ENCODE peak calls at places on chromosome 1, in four cellular contexts. One of them, this sample, is unnamed.

GRCh38 chr1:198462365-198463025 is 78.0 kb downstream of the ATP6V1G3 start:
- DNase-seq in K562: no peak
- DNase-seq in HepG2: no peak
- DNase-seq in H1: no peak
- DNase-seq in this sample: no peak

GRCh38 chr1:181166377-181167196 is 78.1 kb downstream of the IER5 start:
- DNase-seq in H1: no peak
- DNase-seq in K562: peak
- DNase-seq in HepG2: peak
- DNase-seq in this sample: peak

GRCh38 chr1:198619375-198620140 is 19.3 kb upstream of the PTPRC start:
- DNase-seq in HepG2: no peak
- DNase-seq in K562: no peak
- DNase-seq in H1: no peak
- DNase-seq in this sample: no peak

GRCh38 chr1:160108888-160109662 is 6.5 kb upstream of the ATP1A2 start:
- DNase-seq in H1: no peak
- DNase-seq in HepG2: peak
- DNase-seq in K562: peak
- DNase-seq in this sample: peak

GRCh38 chr1:46687095-46687659 is 15.5 kb downstream of the TEX38 start:
- DNase-seq in K562: no peak
- DNase-seq in HepG2: no peak
- DNase-seq in H1: no peak
- DNase-seq in this sample: no peak

GRCh38 chr1:43732132-43732531 is 24.8 kb downstream of the ST3GAL3 start:
- DNase-seq in H1: no peak
- DNase-seq in HepG2: no peak
- DNase-seq in K562: peak
- DNase-seq in this sample: no peak

GRCh38 chr1:7921766-7922165 is 18.9 kb downstream of the TNFRSF9 start:
- DNase-seq in K562: no peak
- DNase-seq in HepG2: no peak
- DNase-seq in H1: no peak
- DNase-seq in this sample: no peak

GRCh38 chr1:221437924-221438323 is 304.0 kb downstream of the DUSP10 start:
- DNase-seq in K562: no peak
- DNase-seq in HepG2: no peak
- DNase-seq in H1: no peak
- DNase-seq in this sample: peak

GRCh38 chr1:70552662-70553061 is 141.6 kb downstream of the CTH start:
- DNase-seq in H1: no peak
- DNase-seq in K562: no peak
- DNase-seq in HepG2: no peak
- DNase-seq in this sample: no peak

GRCh38 chr1:225610539-225610938 is 42.4 kb downstream of the ENAH start:
- DNase-seq in H1: no peak
- DNase-seq in HepG2: no peak
- DNase-seq in K562: no peak
- DNase-seq in this sample: no peak

GRCh38 chr1:225366552-225366951 is 61.3 kb downstream of the LBR start:
- DNase-seq in HepG2: no peak
- DNase-seq in K562: no peak
- DNase-seq in H1: no peak
- DNase-seq in this sample: no peak

GRCh38 chr1:220825819-220826551 is 39.3 kb downstream of the MTARC1 start:
- DNase-seq in H1: no peak
- DNase-seq in K562: peak
- DNase-seq in HepG2: no peak
- DNase-seq in this sample: no peak

GRCh38 chr1:239858058-239858457 is 233.6 kb upstream of the FMN2 start:
- DNase-seq in H1: no peak
- DNase-seq in K562: no peak
- DNase-seq in HepG2: no peak
- DNase-seq in this sample: no peak

GRCh38 chr1:228490120-228491078 is 3.2 kb downstream of the RNF187 start:
- DNase-seq in K562: peak
- DNase-seq in H1: no peak
- DNase-seq in HepG2: no peak
- DNase-seq in this sample: peak
- TF ChIP-seq FOSL1 in K562: peak
- TF ChIP-seq FOSL1 in H1: no peak
- TF ChIP-seq FOSL1 in HepG2: no peak
- TF ChIP-seq FOSL1 in this sample: no peak

GRCh38 chr1:67013573-67013972 is 40.4 kb downstream of the SLC35D1 start:
- DNase-seq in HepG2: no peak
- DNase-seq in K562: peak
- DNase-seq in H1: no peak
- DNase-seq in this sample: no peak
- TF ChIP-seq JUND in HepG2: no peak
- TF ChIP-seq JUND in K562: peak
- TF ChIP-seq JUND in H1: no peak
- TF ChIP-seq JUND in this sample: peak

DNA sequence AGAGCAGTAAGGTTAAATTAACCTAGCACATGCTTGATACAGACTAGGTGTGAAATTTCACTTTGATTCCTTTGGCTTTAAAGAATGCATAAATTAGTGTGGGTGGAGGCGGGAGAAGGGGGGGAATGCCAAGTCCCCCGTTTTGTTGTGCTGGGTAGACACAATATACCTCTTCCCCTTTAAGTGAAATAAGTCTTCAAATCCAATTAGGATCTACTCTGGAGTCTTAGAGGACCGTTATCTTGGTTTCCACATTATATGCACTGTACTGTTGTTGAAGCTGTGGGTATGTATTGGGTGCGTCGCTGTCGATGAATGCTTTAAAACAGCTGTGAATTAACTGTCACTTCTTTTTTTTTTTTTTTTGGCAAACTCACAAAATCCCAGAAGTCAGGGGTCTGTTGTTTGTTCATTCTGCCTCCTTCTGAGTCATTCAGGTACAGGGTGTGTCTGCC is 1.6 kb upstream of the S1PR1 start:
- DNase-seq in K562: no peak
- DNase-seq in H1: no peak
- DNase-seq in HepG2: no peak
- DNase-seq in this sample: no peak
- TF ChIP-seq FOSL1 in K562: no peak
- TF ChIP-seq FOSL1 in H1: no peak
- TF ChIP-seq FOSL1 in HepG2: no peak
- TF ChIP-seq FOSL1 in this sample: no peak

DNA sequence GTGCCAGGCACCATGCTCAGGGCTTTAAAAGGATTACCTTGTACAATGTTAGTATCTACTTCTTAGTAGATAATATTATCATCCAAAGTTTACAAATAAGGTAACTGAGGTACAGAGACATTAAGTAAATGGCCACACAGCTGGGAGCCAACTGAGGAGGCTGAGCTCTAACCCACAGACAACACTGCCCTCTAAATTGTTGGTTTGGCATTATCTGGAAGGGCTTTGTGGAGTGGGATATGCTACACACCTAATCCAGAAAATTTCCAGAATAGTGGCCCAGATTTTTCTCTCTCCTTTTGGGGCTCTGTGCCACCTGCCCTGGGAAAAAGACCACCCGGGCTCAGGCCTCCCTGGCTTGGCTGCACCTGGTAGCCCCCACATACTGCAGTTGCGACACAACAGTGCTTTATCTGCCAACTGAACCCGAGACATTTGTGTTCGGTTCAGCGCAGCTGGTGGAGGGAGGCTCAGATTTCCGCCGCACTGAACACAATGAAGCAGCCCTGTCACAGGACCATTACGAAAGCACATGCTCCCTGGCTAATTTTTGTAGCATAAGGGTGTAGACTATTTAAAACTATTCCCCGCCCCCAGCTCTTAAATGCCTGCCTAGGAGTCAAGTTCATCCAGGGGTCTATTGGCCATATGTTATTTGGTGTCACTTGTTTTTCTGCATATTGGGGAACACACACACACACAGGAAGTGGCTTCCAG is 92.2 kb upstream of the ESRRG start:
- DNase-seq in K562: no peak
- DNase-seq in H1: no peak
- DNase-seq in HepG2: no peak
- DNase-seq in this sample: no peak
- TF ChIP-seq JUND in K562: no peak
- TF ChIP-seq JUND in H1: no peak
- TF ChIP-seq JUND in HepG2: no peak
- TF ChIP-seq JUND in this sample: no peak

DNA sequence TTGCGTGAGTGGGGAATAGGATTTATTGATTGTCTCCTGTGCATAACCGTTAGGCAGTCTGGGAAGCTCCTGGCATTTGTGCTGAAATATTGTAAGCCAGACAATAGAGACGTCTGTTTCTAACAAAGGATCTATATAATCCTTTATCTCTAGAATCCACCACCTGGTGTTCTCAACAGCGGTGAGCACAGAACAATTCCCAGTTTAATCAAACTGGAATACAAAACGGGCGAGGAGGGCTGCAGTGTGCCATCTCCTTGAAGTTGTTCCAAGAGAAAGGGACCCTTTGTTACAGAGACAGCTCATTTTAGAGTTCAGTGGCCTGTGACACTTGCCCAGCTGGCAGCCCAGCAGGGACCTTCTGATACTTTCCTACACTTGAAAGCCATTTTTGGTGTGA is 162.7 kb upstream of the IVNS1ABP start:
- DNase-seq in K562: no peak
- DNase-seq in H1: no peak
- DNase-seq in HepG2: no peak
- DNase-seq in this sample: no peak
- TF ChIP-seq FOSL1 in K562: no peak
- TF ChIP-seq FOSL1 in H1: no peak
- TF ChIP-seq FOSL1 in HepG2: no peak
- TF ChIP-seq FOSL1 in this sample: no peak

DNA sequence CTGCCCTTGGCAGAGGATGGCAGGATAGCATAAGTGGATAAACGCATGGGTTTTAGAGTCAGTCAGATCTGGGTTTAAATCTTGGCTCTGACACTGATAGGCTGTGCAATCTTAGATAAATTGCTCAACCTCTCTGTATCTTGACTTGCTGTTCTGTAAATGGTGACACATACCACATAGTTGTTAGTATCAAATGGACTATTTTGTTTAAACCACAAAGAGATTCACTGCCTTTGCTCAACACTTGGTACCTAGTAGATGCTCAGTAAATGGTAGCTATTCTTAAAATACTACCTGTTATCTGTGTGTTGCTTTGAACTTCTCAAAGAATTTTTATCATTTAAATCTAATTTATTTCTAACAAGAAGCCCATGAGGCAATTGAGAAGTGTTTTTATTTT is 39.5 kb upstream of the A3GALT2 start:
- DNase-seq in K562: no peak
- DNase-seq in HepG2: no peak
- DNase-seq in H1: no peak
- DNase-seq in this sample: no peak
- TF ChIP-seq JUND in K562: no peak
- TF ChIP-seq JUND in HepG2: no peak
- TF ChIP-seq JUND in H1: no peak
- TF ChIP-seq JUND in this sample: no peak

GRCh38 chr1:118047006-118047649 is 117.6 kb downstream of the WDR3 start:
- DNase-seq in HepG2: no peak
- DNase-seq in K562: no peak
- DNase-seq in H1: no peak
- DNase-seq in this sample: no peak
- TF ChIP-seq FOSL1 in HepG2: no peak
- TF ChIP-seq FOSL1 in K562: no peak
- TF ChIP-seq FOSL1 in H1: no peak
- TF ChIP-seq FOSL1 in this sample: no peak

GRCh38 chr1:53366901-53367502 is 39.1 kb upstream of the LRP8 start:
- DNase-seq in HepG2: no peak
- DNase-seq in K562: no peak
- DNase-seq in H1: no peak
- DNase-seq in this sample: no peak
- TF ChIP-seq JUND in HepG2: no peak
- TF ChIP-seq JUND in K562: no peak
- TF ChIP-seq JUND in H1: no peak
- TF ChIP-seq JUND in this sample: no peak

DNA sequence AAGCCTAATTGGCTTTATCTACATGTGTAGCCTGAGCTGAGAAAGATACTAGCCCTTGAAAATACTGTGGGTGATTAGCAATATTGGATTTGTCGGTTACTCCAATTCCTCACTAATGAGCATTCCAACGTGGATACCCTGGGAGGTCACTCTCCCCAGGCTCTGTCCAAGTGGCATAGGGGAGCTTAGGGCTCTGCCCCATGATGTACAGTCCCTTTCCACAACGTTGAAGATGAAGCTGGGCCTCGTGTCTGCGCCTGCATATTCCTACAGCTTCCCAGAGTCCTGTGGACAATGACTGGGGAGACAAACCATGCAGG is 2.6 kb downstream of the RCC1 start:
- DNase-seq in K562: peak
- DNase-seq in HepG2: no peak
- DNase-seq in H1: no peak
- DNase-seq in this sample: no peak
- TF ChIP-seq FOSL1 in K562: no peak
- TF ChIP-seq FOSL1 in HepG2: no peak
- TF ChIP-seq FOSL1 in H1: no peak
- TF ChIP-seq FOSL1 in this sample: no peak